ENCODE peak calls at places on chromosome 9, in ten cellular contexts. M is cardiac fibroblast; K is GDM1; R is GM04504; H is stimulated activated CD8-positive, alpha-beta memory T cell treated with anti-CD3 and anti-CD28 coated beads, Interleukin-4, amount 100 ng/mL, for 24 hours; E is CD4-positive, alpha-beta memory T cell; V is AG08396; F is cardiac muscle cell; P is activated T-helper 1 cell treated with Interleukin-2 at 50 U/mL for 16 hours; Q is glutamatergic neuron. A is an unnamed sample.

GRCh38 chr9:21800931-21801682 is 1.3 kb upstream of the MTAP start:
- DNase-seq in M (no peak), K (no peak), R (no peak), H (no peak), E (no peak), V (no peak), F (no peak), P (no peak), Q (no peak), A (no peak)

GRCh38 chr9:111198936-111199335 is 131.1 kb downstream of the OR2K2 start:
- DNase-seq in M (peak; percentile 46), K (no peak), R (no peak), H (no peak), E (no peak), V (no peak), F (peak; percentile 4), P (no peak), Q (no peak), A (no peak)

GRCh38 chr9:546235-546634 is 295.3 kb upstream of the DMRT1 start:
- DNase-seq in M (no peak), K (no peak), R (no peak), H (no peak), E (no peak), V (no peak), F (peak; percentile 66), P (no peak), Q (no peak), A (no peak)

GRCh38 chr9:385818-386398 is 171.2 kb downstream of the DOCK8 start:
- DNase-seq in M (peak; percentile 65), K (no peak), R (peak; percentile 25), H (no peak), E (peak; percentile 13), V (peak; percentile 52), F (peak; percentile 85), P (no peak), Q (peak; percentile 47), A (no peak)

GRCh38 chr9:77016111-77016525 is 3.3 kb upstream of the FOXB2 start:
- DNase-seq in M (no peak), K (no peak), R (no peak), H (no peak), E (no peak), V (no peak), F (no peak), P (no peak), Q (peak; percentile 49), A (no peak)

GRCh38 chr9:86795861-86796497 is 151.3 kb downstream of the GAS1 start:
- DNase-seq in M (peak; percentile 18), K (no peak), R (peak; percentile 89), H (no peak), E (no peak), V (peak; percentile 37), F (peak; percentile 97), P (no peak), Q (no peak), A (no peak)

GRCh38 chr9:135990468-135991429 is 29.6 kb upstream of the UBAC1 start:
- DNase-seq in M (peak; percentile 62), K (no peak), R (no peak), H (peak; percentile 8), E (peak; percentile 33), V (no peak), F (peak; percentile 90), P (peak; percentile 27), Q (peak; percentile 64), A (peak; percentile 45)

GRCh38 chr9:136791466-136792276 is 527 bp downstream of the TMEM141 start:
- DNase-seq in M (peak; percentile 34), K (no peak), R (no peak), H (peak; percentile 40), E (peak; percentile 76), V (no peak), F (peak; percentile 39), P (peak; percentile 45), Q (peak; percentile 67), A (peak; percentile 60)

GRCh38 chr9:117461386-117461785 is 46.5 kb upstream of the ASTN2 start:
- DNase-seq in M (no peak), K (no peak), R (no peak), H (no peak), E (no peak), V (no peak), F (no peak), P (no peak), Q (no peak), A (no peak)

GRCh38 chr9:85740821-85741111 is 988 bp downstream of the AGTPBP1 start:
- DNase-seq in M (peak; percentile 45), K (peak; percentile 24), R (no peak), H (no peak), E (no peak), V (peak; percentile 11), F (no peak), P (no peak), Q (no peak), A (no peak)

GRCh38 chr9:129823163-129823933 is 588 bp downstream of the TOR1A start:
- DNase-seq in M (peak; percentile 43), K (peak; percentile 39), R (no peak), H (no peak), E (no peak), V (peak; percentile 49), F (peak; percentile 42), P (no peak), Q (no peak), A (no peak)

GRCh38 chr9:4508907-4509589 is 18.8 kb downstream of the SLC1A1 start:
- DNase-seq in M (peak; percentile 92), K (no peak), R (peak; percentile 72), H (no peak), E (no peak), V (peak; percentile 69), F (peak; percentile 33), P (no peak), Q (no peak), A (no peak)

GRCh38 chr9:130426883-130427282 is 17.9 kb upstream of the ASS1 start:
- DNase-seq in M (peak; percentile 85), K (no peak), R (peak; percentile 76), H (no peak), E (no peak), V (no peak), F (peak; percentile 65), P (no peak), Q (peak; percentile 75), A (no peak)

GRCh38 chr9:136990233-136990911 is 1.9 kb upstream of the PAXX start:
- DNase-seq in M (no peak), K (no peak), R (no peak), H (no peak), E (no peak), V (no peak), F (no peak), P (no peak), Q (peak; percentile 14), A (no peak)

GRCh38 chr9:128946945-128947422 is 419 bp downstream of the DOLK start:
- DNase-seq in M (peak; percentile 37), K (no peak), R (peak; percentile 3), H (no peak), E (no peak), V (peak; percentile 58), F (peak; percentile 43), P (no peak), Q (no peak), A (no peak)

GRCh38 chr9:16100596-16101091 is 547.8 kb downstream of the CCDC171 start:
- DNase-seq in M (peak; percentile 64), K (no peak), R (no peak), H (no peak), E (no peak), V (peak; percentile 69), F (peak; percentile 95), P (no peak), Q (peak; percentile 32), A (no peak)

GRCh38 chr9:124050955-124051354 is 39.4 kb downstream of the LHX2 start:
- DNase-seq in M (no peak), K (no peak), R (no peak), H (no peak), E (no peak), V (no peak), F (no peak), P (no peak), Q (no peak), A (no peak)

GRCh38 chr9:77981332-77981731 is 50.3 kb downstream of the GNAQ start:
- DNase-seq in M (peak; percentile 76), K (peak; percentile 24), R (no peak), H (no peak), E (no peak), V (peak; percentile 20), F (no peak), P (no peak), Q (no peak), A (no peak)

GRCh38 chr9:116493183-116493582 is 193.9 kb upstream of the TRIM32 start:
- DNase-seq in M (no peak), K (no peak), R (no peak), H (no peak), E (no peak), V (no peak), F (no peak), P (no peak), Q (no peak), A (no peak)

GRCh38 chr9:135724186-135724797 is 22.3 kb downstream of the KCNT1 start:
- DNase-seq in M (peak; percentile 28), K (no peak), R (no peak), H (no peak), E (no peak), V (no peak), F (peak; percentile 8), P (no peak), Q (no peak), A (no peak)

GRCh38 chr9:91825422-91825821 is 124.6 kb downstream of the ROR2 start:
- DNase-seq in M (no peak), K (no peak), R (no peak), H (no peak), E (no peak), V (no peak), F (peak; percentile 68), P (no peak), Q (no peak), A (no peak)

GRCh38 chr9:13721481-13722235 is 442.2 kb upstream of the MPDZ start:
- DNase-seq in M (peak; percentile 62), K (no peak), R (no peak), H (no peak), E (no peak), V (no peak), F (peak; percentile 41), P (no peak), Q (no peak), A (no peak)

GRCh38 chr9:127369428-127369827 is 27.5 kb upstream of the SLC2A8 start:
- DNase-seq in M (no peak), K (no peak), R (no peak), H (no peak), E (no peak), V (no peak), F (no peak), P (no peak), Q (no peak), A (no peak)

GRCh38 chr9:131885144-131885609 is 145.3 kb upstream of the RAPGEF1 start:
- DNase-seq in M (peak; percentile 19), K (no peak), R (no peak), H (no peak), E (no peak), V (no peak), F (no peak), P (no peak), Q (no peak), A (no peak)

GRCh38 chr9:33781736-33782135 is 13.6 kb upstream of the PRSS3 start:
- DNase-seq in M (no peak), K (no peak), R (no peak), H (no peak), E (no peak), V (no peak), F (no peak), P (no peak), Q (no peak), A (no peak)